ENCODE peak calls at places on chromosomes 4 and X, in eight cellular contexts. L, K, Q, J, M, R, B and S are unnamed samples.

GRCh38 chrX:134718329-134719317 is 60.4 kb upstream of the PLAC1 start:
- DNase-seq in L (no peak), M (no peak), J (peak), B (no peak), R (peak), Q (no peak), K (no peak), S (peak)

GRCh38 chrX:96372313-96373046 is 312.2 kb upstream of the DIAPH2 start:
- DNase-seq in B (no peak), K (no peak), Q (no peak), R (peak), L (no peak), J (peak), M (no peak), S (peak)

GRCh38 chr4:118224239-118224829 is 128.5 kb downstream of the PRSS12 start:
- DNase-seq in B (no peak), L (no peak), J (peak), M (no peak), K (no peak), Q (no peak), R (peak), S (peak)

GRCh38 chrX:130330706-130331105 is 9.0 kb upstream of the SLC25A14 start:
- DNase-seq in B (peak), M (no peak), Q (no peak), J (peak), L (no peak), K (peak), R (peak), S (peak)

GRCh38 chrX:132956421-132957210 is 1.8 kb downstream of the HS6ST2 start:
- DNase-seq in J (no peak), Q (no peak), B (no peak), K (no peak), M (no peak), R (no peak), L (no peak), S (no peak)

GRCh38 chr4:56786955-56787354 is 34.5 kb downstream of the SPINK2 start:
- DNase-seq in Q (no peak), L (no peak), M (no peak), B (no peak), J (no peak), R (no peak), K (peak), S (no peak)

GRCh38 chr4:40003986-40004385 is 26.3 kb upstream of the PDS5A start:
- DNase-seq in J (no peak), R (peak), M (no peak), Q (no peak), B (no peak), L (no peak), K (no peak), S (no peak)

GRCh38 chr4:159191989-159192388 is 89.1 kb downstream of the RAPGEF2 start:
- DNase-seq in M (no peak), B (no peak), L (no peak), Q (no peak), J (peak), K (no peak), R (no peak), S (peak)

GRCh38 chr4:2781911-2782310 is 11.0 kb upstream of the SH3BP2 start:
- DNase-seq in M (no peak), Q (peak), B (no peak), J (no peak), L (no peak), R (no peak), K (no peak), S (no peak)

GRCh38 chrX:108735087-108735679 is 1.2 kb downstream of the IRS4 start:
- DNase-seq in L (no peak), B (no peak), K (no peak), R (no peak), Q (no peak), M (no peak), J (no peak), S (no peak)

GRCh38 chrX:111581086-111581485 is 69.6 kb downstream of the SERTM2 start:
- DNase-seq in M (no peak), B (no peak), R (no peak), K (no peak), J (peak), Q (no peak), L (no peak), S (no peak)

GRCh38 chr4:157048248-157048647 is 27.7 kb upstream of the GLRB start:
- DNase-seq in M (no peak), K (no peak), J (no peak), B (no peak), L (no peak), R (no peak), Q (peak), S (no peak)

GRCh38 chr4:76585270-76585669 is 150.2 kb downstream of the SHROOM3 start:
- DNase-seq in B (no peak), L (no peak), Q (no peak), K (no peak), M (no peak), J (peak), R (no peak), S (no peak)

GRCh38 chr4:80035336-80035735 is 37.7 kb downstream of the ANTXR2 start:
- DNase-seq in B (no peak), K (no peak), Q (no peak), L (no peak), J (peak), R (peak), M (no peak), S (peak)

GRCh38 chrX:123173833-123174232 is 10.2 kb upstream of the GRIA3 start:
- DNase-seq in Q (no peak), K (no peak), M (no peak), J (peak), R (peak), B (no peak), L (no peak), S (no peak)

GRCh38 chr4:45438047-45438446 is 685.8 kb downstream of the GABRG1 start:
- DNase-seq in M (no peak), J (no peak), R (no peak), L (no peak), K (no peak), B (no peak), Q (no peak), S (no peak)

GRCh38 chr4:56055027-56055976 is 106.6 kb downstream of the CEP135 start:
- DNase-seq in K (no peak), R (no peak), B (no peak), Q (no peak), L (no peak), J (no peak), M (no peak), S (no peak)

GRCh38 chrX:154734101-154734781 is 16.6 kb downstream of the GAB3 start:
- DNase-seq in Q (no peak), J (no peak), B (peak), R (peak), M (no peak), K (no peak), L (no peak), S (no peak)

GRCh38 chrX:80550722-80551121 is 130.5 kb downstream of the TENT5D start:
- DNase-seq in M (no peak), K (no peak), Q (no peak), L (no peak), B (no peak), R (no peak), J (peak), S (no peak)

GRCh38 chr4:39976945-39977488 is 694 bp downstream of the PDS5A start:
- DNase-seq in J (peak), Q (peak), B (peak), L (no peak), K (peak), M (no peak), R (no peak), S (no peak)

GRCh38 chr4:165974647-165975335 is 101.8 kb downstream of the TLL1 start:
- DNase-seq in Q (no peak), J (no peak), K (no peak), L (no peak), B (no peak), M (no peak), R (no peak), S (peak)

GRCh38 chr4:146243141-146243882 is 29.0 kb downstream of the REELD1 start:
- DNase-seq in M (peak), L (no peak), K (no peak), R (no peak), Q (no peak), B (peak), J (no peak), S (no peak)

GRCh38 chrX:16836371-16836770 is 33.8 kb downstream of the RBBP7 start:
- DNase-seq in L (no peak), J (no peak), B (no peak), M (no peak), K (no peak), Q (no peak), R (no peak), S (no peak)

GRCh38 chr4:126375462-126376054 is 1060.8 kb downstream of the FAT4 start:
- DNase-seq in J (no peak), B (no peak), K (no peak), L (no peak), R (no peak), M (no peak), Q (no peak), S (no peak)

GRCh38 chrX:35380808-35381700 is 417.1 kb upstream of the MAGEB16 start:
- DNase-seq in Q (no peak), K (no peak), R (no peak), J (peak), B (no peak), L (no peak), M (no peak), S (peak)

GRCh38 chr4:156255205-156255604 is 301.5 kb upstream of the CTSO start:
- DNase-seq in L (no peak), J (no peak), R (no peak), B (no peak), Q (no peak), K (no peak), M (no peak), S (no peak)

GRCh38 chr4:10546-10870 is 42.6 kb upstream of the ZNF595 start:
- DNase-seq in Q (no peak), L (no peak), J (no peak), R (no peak), K (no peak), M (no peak), B (no peak), S (no peak)

GRCh38 chr4:101791189-101791572 is 651 bp downstream of the BANK1 start:
- DNase-seq in K (no peak), M (no peak), L (no peak), B (no peak), R (peak), J (no peak), Q (no peak), S (peak)

GRCh38 chrX:11446331-11446730 is 153.1 kb downstream of the AMELX start:
- DNase-seq in J (no peak), R (no peak), K (no peak), Q (no peak), M (no peak), B (no peak), L (no peak), S (no peak)

GRCh38 chr4:127709456-127709855 is 20.7 kb upstream of the SLC25A31 start:
- DNase-seq in B (no peak), K (no peak), J (no peak), R (no peak), Q (no peak), L (no peak), M (no peak), S (no peak)

GRCh38 chr4:74838746-74839370 is 44.5 kb upstream of the BTC start:
- DNase-seq in Q (no peak), M (no peak), K (no peak), B (no peak), J (no peak), R (no peak), L (no peak), S (no peak)

GRCh38 chr4:152045781-152046571 is 285.2 kb upstream of the GATB start:
- DNase-seq in K (no peak), M (no peak), Q (no peak), L (no peak), J (peak), R (no peak), B (no peak), S (peak)

GRCh38 chrX:120672389-120672788 is 42.5 kb upstream of the C1GALT1C1 start:
- DNase-seq in B (no peak), Q (peak), L (no peak), K (peak), M (no peak), R (no peak), J (no peak), S (no peak)

GRCh38 chr4:135670548-135670947 is 1469.0 kb upstream of the PABPC4L start:
- DNase-seq in Q (no peak), M (no peak), K (no peak), L (no peak), R (no peak), B (no peak), J (no peak), S (no peak)

GRCh38 chr4:25857403-25857802 is 5.4 kb downstream of the SEL1L3 start:
- DNase-seq in L (no peak), K (no peak), R (no peak), J (no peak), Q (no peak), M (no peak), B (no peak), S (no peak)